ENCODE peak calls at places on chromosome 2, in nine cellular contexts. One of them, this sample, is unnamed.
A peak's percentile ranks its signal among the peaks of the same experiment; 100 is the strongest.

GRCh38 chr2:55949613-55950012 is 26.0 kb upstream of the EFEMP1 start:
- DNase-seq in lung microvascular endothelial cell: no peak
- DNase-seq in fibroblast of gingiva: no peak
- DNase-seq in GM04503: no peak
- DNase-seq in HEK293T: no peak
- DNase-seq in AG10803: no peak
- DNase-seq in ELR: no peak
- DNase-seq in GM13976: no peak
- DNase-seq in M059J: no peak
- DNase-seq in this sample: no peak

GRCh38 chr2:70993689-70993986 is 1.0 kb downstream of the TEX261 start:
- DNase-seq in lung microvascular endothelial cell: no peak
- DNase-seq in fibroblast of gingiva: no peak
- DNase-seq in GM04503: no peak
- DNase-seq in HEK293T: peak; percentile 3
- DNase-seq in AG10803: no peak
- DNase-seq in ELR: no peak
- DNase-seq in GM13976: peak; percentile 4
- DNase-seq in M059J: no peak
- DNase-seq in this sample: no peak

GRCh38 chr2:230765611-230766300 is 53.1 kb downstream of the CAB39 start:
- DNase-seq in lung microvascular endothelial cell: peak; percentile 58
- DNase-seq in fibroblast of gingiva: no peak
- DNase-seq in GM04503: no peak
- DNase-seq in HEK293T: no peak
- DNase-seq in AG10803: no peak
- DNase-seq in ELR: no peak
- DNase-seq in GM13976: no peak
- DNase-seq in M059J: no peak
- DNase-seq in this sample: no peak

GRCh38 chr2:24919100-24919976 is 699 bp downstream of the ADCY3 start:
- DNase-seq in lung microvascular endothelial cell: peak; percentile 21
- DNase-seq in fibroblast of gingiva: no peak
- DNase-seq in GM04503: no peak
- DNase-seq in HEK293T: peak; percentile 62
- DNase-seq in AG10803: peak; percentile 31
- DNase-seq in ELR: peak; percentile 46
- DNase-seq in GM13976: peak; percentile 79
- DNase-seq in M059J: peak; percentile 20
- DNase-seq in this sample: peak; percentile 60

GRCh38 chr2:58767833-58768726 is 527.0 kb upstream of the FANCL start:
- DNase-seq in lung microvascular endothelial cell: no peak
- DNase-seq in fibroblast of gingiva: no peak
- DNase-seq in GM04503: no peak
- DNase-seq in HEK293T: peak; percentile 16
- DNase-seq in AG10803: no peak
- DNase-seq in ELR: no peak
- DNase-seq in GM13976: no peak
- DNase-seq in M059J: no peak
- DNase-seq in this sample: no peak

GRCh38 chr2:127066942-127067341 is 40.0 kb downstream of the BIN1 start:
- DNase-seq in lung microvascular endothelial cell: no peak
- DNase-seq in fibroblast of gingiva: peak; percentile 93
- DNase-seq in GM04503: peak; percentile 19
- DNase-seq in HEK293T: no peak
- DNase-seq in AG10803: peak; percentile 84
- DNase-seq in ELR: no peak
- DNase-seq in GM13976: no peak
- DNase-seq in M059J: no peak
- DNase-seq in this sample: no peak

GRCh38 chr2:41782306-41783158 is 265.3 kb upstream of the PKDCC start:
- DNase-seq in lung microvascular endothelial cell: peak; percentile 49
- DNase-seq in fibroblast of gingiva: peak; percentile 2
- DNase-seq in GM04503: no peak
- DNase-seq in HEK293T: peak; percentile 52
- DNase-seq in AG10803: peak; percentile 25
- DNase-seq in ELR: peak; percentile 49
- DNase-seq in GM13976: peak; percentile 34
- DNase-seq in M059J: peak; percentile 13
- DNase-seq in this sample: peak; percentile 54

GRCh38 chr2:25697559-25698341 is 24.4 kb upstream of the DTNB start:
- DNase-seq in lung microvascular endothelial cell: no peak
- DNase-seq in fibroblast of gingiva: no peak
- DNase-seq in GM04503: no peak
- DNase-seq in HEK293T: no peak
- DNase-seq in AG10803: no peak
- DNase-seq in ELR: no peak
- DNase-seq in GM13976: no peak
- DNase-seq in M059J: no peak
- DNase-seq in this sample: no peak

GRCh38 chr2:105796131-105796638 is 51.5 kb downstream of the NCK2 start:
- DNase-seq in lung microvascular endothelial cell: no peak
- DNase-seq in fibroblast of gingiva: no peak
- DNase-seq in GM04503: no peak
- DNase-seq in HEK293T: no peak
- DNase-seq in AG10803: no peak
- DNase-seq in ELR: no peak
- DNase-seq in GM13976: no peak
- DNase-seq in M059J: no peak
- DNase-seq in this sample: peak; percentile 68

GRCh38 chr2:240997141-240997855 is 1.1 kb upstream of the SNED1 start:
- DNase-seq in lung microvascular endothelial cell: no peak
- DNase-seq in fibroblast of gingiva: peak; percentile 71
- DNase-seq in GM04503: no peak
- DNase-seq in HEK293T: no peak
- DNase-seq in AG10803: peak; percentile 12
- DNase-seq in ELR: no peak
- DNase-seq in GM13976: no peak
- DNase-seq in M059J: no peak
- DNase-seq in this sample: no peak